ENCODE peak calls at places on chromosomes 13 and 19, in eight cellular contexts. One of them, this sample, is unnamed.

GRCh38 chr13:22848539-22849052 is 332.2 kb upstream of the SGCG start:
- DNase-seq in activated CD4-positive, alpha-beta T cell treated with anti-CD3 and anti-CD28 coated beads, Interleukin-2, amount 50 U/mL, for 24 hours: no peak
- DNase-seq in Daoy: peak
- DNase-seq in astrocyte of the hippocampus: no peak
- DNase-seq in LoVo: no peak
- DNase-seq in kidney epithelial cell: no peak
- DNase-seq in NCI-H1417 treated with DMSO at 0.1 percent for 48 hours: no peak
- DNase-seq in tibial nerve: no peak
- DNase-seq in this sample: no peak

GRCh38 chr13:26785845-26786630 is 25.5 kb upstream of the GPR12 start:
- DNase-seq in Daoy: peak
- DNase-seq in LoVo: no peak
- DNase-seq in NCI-H1417 treated with DMSO at 0.1 percent for 48 hours: no peak
- DNase-seq in activated CD4-positive, alpha-beta T cell treated with anti-CD3 and anti-CD28 coated beads, Interleukin-2, amount 50 U/mL, for 24 hours: peak
- DNase-seq in kidney epithelial cell: no peak
- DNase-seq in astrocyte of the hippocampus: no peak
- DNase-seq in tibial nerve: no peak
- DNase-seq in this sample: peak

GRCh38 chr19:6402834-6403608 is 10.1 kb upstream of the GTF2F1 start:
- DNase-seq in NCI-H1417 treated with DMSO at 0.1 percent for 48 hours: no peak
- DNase-seq in kidney epithelial cell: peak
- DNase-seq in LoVo: peak
- DNase-seq in activated CD4-positive, alpha-beta T cell treated with anti-CD3 and anti-CD28 coated beads, Interleukin-2, amount 50 U/mL, for 24 hours: no peak
- DNase-seq in tibial nerve: no peak
- DNase-seq in Daoy: no peak
- DNase-seq in astrocyte of the hippocampus: peak
- DNase-seq in this sample: no peak

GRCh38 chr13:29733069-29733700 is 117.2 kb downstream of the UBL3 start:
- DNase-seq in astrocyte of the hippocampus: no peak
- DNase-seq in Daoy: peak
- DNase-seq in kidney epithelial cell: no peak
- DNase-seq in NCI-H1417 treated with DMSO at 0.1 percent for 48 hours: no peak
- DNase-seq in LoVo: no peak
- DNase-seq in activated CD4-positive, alpha-beta T cell treated with anti-CD3 and anti-CD28 coated beads, Interleukin-2, amount 50 U/mL, for 24 hours: no peak
- DNase-seq in tibial nerve: no peak
- DNase-seq in this sample: no peak

GRCh38 chr13:85741017-85741416 is 58.2 kb downstream of the SLITRK6 start:
- DNase-seq in kidney epithelial cell: no peak
- DNase-seq in LoVo: no peak
- DNase-seq in activated CD4-positive, alpha-beta T cell treated with anti-CD3 and anti-CD28 coated beads, Interleukin-2, amount 50 U/mL, for 24 hours: no peak
- DNase-seq in astrocyte of the hippocampus: no peak
- DNase-seq in tibial nerve: no peak
- DNase-seq in NCI-H1417 treated with DMSO at 0.1 percent for 48 hours: no peak
- DNase-seq in Daoy: no peak
- DNase-seq in this sample: no peak

GRCh38 chr19:4233282-4233853 is 4.0 kb downstream of the EBI3 start:
- DNase-seq in kidney epithelial cell: no peak
- DNase-seq in tibial nerve: no peak
- DNase-seq in astrocyte of the hippocampus: peak
- DNase-seq in NCI-H1417 treated with DMSO at 0.1 percent for 48 hours: no peak
- DNase-seq in activated CD4-positive, alpha-beta T cell treated with anti-CD3 and anti-CD28 coated beads, Interleukin-2, amount 50 U/mL, for 24 hours: peak
- DNase-seq in Daoy: peak
- DNase-seq in LoVo: peak
- DNase-seq in this sample: peak

GRCh38 chr19:41920878-41921277 is 7.4 kb downstream of the ERFL start:
- DNase-seq in astrocyte of the hippocampus: no peak
- DNase-seq in activated CD4-positive, alpha-beta T cell treated with anti-CD3 and anti-CD28 coated beads, Interleukin-2, amount 50 U/mL, for 24 hours: no peak
- DNase-seq in LoVo: no peak
- DNase-seq in NCI-H1417 treated with DMSO at 0.1 percent for 48 hours: no peak
- DNase-seq in Daoy: no peak
- DNase-seq in tibial nerve: no peak
- DNase-seq in kidney epithelial cell: no peak
- DNase-seq in this sample: no peak

GRCh38 chr13:111925146-111925875 is 141.6 kb upstream of the SOX1 start:
- DNase-seq in activated CD4-positive, alpha-beta T cell treated with anti-CD3 and anti-CD28 coated beads, Interleukin-2, amount 50 U/mL, for 24 hours: no peak
- DNase-seq in kidney epithelial cell: no peak
- DNase-seq in astrocyte of the hippocampus: no peak
- DNase-seq in LoVo: no peak
- DNase-seq in NCI-H1417 treated with DMSO at 0.1 percent for 48 hours: no peak
- DNase-seq in tibial nerve: no peak
- DNase-seq in Daoy: no peak
- DNase-seq in this sample: no peak

GRCh38 chr19:30227661-30228112 is 144.5 kb upstream of the ZNF536 start:
- DNase-seq in NCI-H1417 treated with DMSO at 0.1 percent for 48 hours: no peak
- DNase-seq in kidney epithelial cell: no peak
- DNase-seq in tibial nerve: no peak
- DNase-seq in astrocyte of the hippocampus: peak
- DNase-seq in Daoy: peak
- DNase-seq in LoVo: no peak
- DNase-seq in activated CD4-positive, alpha-beta T cell treated with anti-CD3 and anti-CD28 coated beads, Interleukin-2, amount 50 U/mL, for 24 hours: peak
- DNase-seq in this sample: peak

GRCh38 chr13:72953391-72953960 is 105.3 kb upstream of the KLF5 start:
- DNase-seq in kidney epithelial cell: no peak
- DNase-seq in Daoy: no peak
- DNase-seq in astrocyte of the hippocampus: no peak
- DNase-seq in tibial nerve: no peak
- DNase-seq in LoVo: no peak
- DNase-seq in activated CD4-positive, alpha-beta T cell treated with anti-CD3 and anti-CD28 coated beads, Interleukin-2, amount 50 U/mL, for 24 hours: no peak
- DNase-seq in NCI-H1417 treated with DMSO at 0.1 percent for 48 hours: no peak
- DNase-seq in this sample: no peak

GRCh38 chr19:29524912-29525870 is 603 bp upstream of the VSTM2B start:
- DNase-seq in kidney epithelial cell: no peak
- DNase-seq in tibial nerve: no peak
- DNase-seq in Daoy: peak
- DNase-seq in activated CD4-positive, alpha-beta T cell treated with anti-CD3 and anti-CD28 coated beads, Interleukin-2, amount 50 U/mL, for 24 hours: no peak
- DNase-seq in LoVo: no peak
- DNase-seq in NCI-H1417 treated with DMSO at 0.1 percent for 48 hours: no peak
- DNase-seq in astrocyte of the hippocampus: no peak
- DNase-seq in this sample: no peak

GRCh38 chr13:91468301-91468700 is 69.9 kb downstream of the GPC5 start:
- DNase-seq in NCI-H1417 treated with DMSO at 0.1 percent for 48 hours: no peak
- DNase-seq in activated CD4-positive, alpha-beta T cell treated with anti-CD3 and anti-CD28 coated beads, Interleukin-2, amount 50 U/mL, for 24 hours: no peak
- DNase-seq in Daoy: no peak
- DNase-seq in kidney epithelial cell: no peak
- DNase-seq in LoVo: peak
- DNase-seq in astrocyte of the hippocampus: peak
- DNase-seq in tibial nerve: no peak
- DNase-seq in this sample: peak

GRCh38 chr13:30142502-30143211 is 164.7 kb downstream of the KATNAL1 start:
- DNase-seq in NCI-H1417 treated with DMSO at 0.1 percent for 48 hours: no peak
- DNase-seq in tibial nerve: no peak
- DNase-seq in Daoy: peak
- DNase-seq in kidney epithelial cell: peak
- DNase-seq in astrocyte of the hippocampus: peak
- DNase-seq in activated CD4-positive, alpha-beta T cell treated with anti-CD3 and anti-CD28 coated beads, Interleukin-2, amount 50 U/mL, for 24 hours: no peak
- DNase-seq in LoVo: peak
- DNase-seq in this sample: peak

GRCh38 chr19:29524201-29524911 is 1.4 kb upstream of the VSTM2B start:
- DNase-seq in astrocyte of the hippocampus: no peak
- DNase-seq in LoVo: no peak
- DNase-seq in activated CD4-positive, alpha-beta T cell treated with anti-CD3 and anti-CD28 coated beads, Interleukin-2, amount 50 U/mL, for 24 hours: no peak
- DNase-seq in tibial nerve: no peak
- DNase-seq in kidney epithelial cell: no peak
- DNase-seq in Daoy: peak
- DNase-seq in NCI-H1417 treated with DMSO at 0.1 percent for 48 hours: no peak
- DNase-seq in this sample: no peak

GRCh38 chr19:54133312-54133956 is 4.1 kb upstream of the CNOT3 start:
- DNase-seq in NCI-H1417 treated with DMSO at 0.1 percent for 48 hours: peak
- DNase-seq in kidney epithelial cell: no peak
- DNase-seq in activated CD4-positive, alpha-beta T cell treated with anti-CD3 and anti-CD28 coated beads, Interleukin-2, amount 50 U/mL, for 24 hours: no peak
- DNase-seq in astrocyte of the hippocampus: peak
- DNase-seq in tibial nerve: no peak
- DNase-seq in LoVo: no peak
- DNase-seq in Daoy: peak
- DNase-seq in this sample: no peak

GRCh38 chr19:51025809-51026553 is 435 bp downstream of the KLK11 start:
- DNase-seq in Daoy: no peak
- DNase-seq in NCI-H1417 treated with DMSO at 0.1 percent for 48 hours: no peak
- DNase-seq in LoVo: no peak
- DNase-seq in kidney epithelial cell: no peak
- DNase-seq in tibial nerve: no peak
- DNase-seq in astrocyte of the hippocampus: no peak
- DNase-seq in activated CD4-positive, alpha-beta T cell treated with anti-CD3 and anti-CD28 coated beads, Interleukin-2, amount 50 U/mL, for 24 hours: no peak
- DNase-seq in this sample: no peak

GRCh38 chr19:48493718-48494515 is 17.7 kb downstream of the LMTK3 start:
- DNase-seq in activated CD4-positive, alpha-beta T cell treated with anti-CD3 and anti-CD28 coated beads, Interleukin-2, amount 50 U/mL, for 24 hours: no peak
- DNase-seq in LoVo: no peak
- DNase-seq in kidney epithelial cell: no peak
- DNase-seq in tibial nerve: no peak
- DNase-seq in Daoy: no peak
- DNase-seq in NCI-H1417 treated with DMSO at 0.1 percent for 48 hours: no peak
- DNase-seq in astrocyte of the hippocampus: no peak
- DNase-seq in this sample: no peak

GRCh38 chr13:73141292-73141771 is 82.5 kb downstream of the KLF5 start:
- DNase-seq in Daoy: no peak
- DNase-seq in astrocyte of the hippocampus: peak
- DNase-seq in LoVo: no peak
- DNase-seq in kidney epithelial cell: no peak
- DNase-seq in tibial nerve: no peak
- DNase-seq in NCI-H1417 treated with DMSO at 0.1 percent for 48 hours: no peak
- DNase-seq in activated CD4-positive, alpha-beta T cell treated with anti-CD3 and anti-CD28 coated beads, Interleukin-2, amount 50 U/mL, for 24 hours: no peak
- DNase-seq in this sample: no peak

GRCh38 chr13:99357920-99358319 is 50.7 kb upstream of the GPR183 start:
- DNase-seq in Daoy: no peak
- DNase-seq in activated CD4-positive, alpha-beta T cell treated with anti-CD3 and anti-CD28 coated beads, Interleukin-2, amount 50 U/mL, for 24 hours: no peak
- DNase-seq in kidney epithelial cell: no peak
- DNase-seq in NCI-H1417 treated with DMSO at 0.1 percent for 48 hours: no peak
- DNase-seq in tibial nerve: no peak
- DNase-seq in astrocyte of the hippocampus: no peak
- DNase-seq in LoVo: no peak
- DNase-seq in this sample: no peak

GRCh38 chr13:42113478-42113877 is 65.0 kb downstream of the DGKH start:
- DNase-seq in activated CD4-positive, alpha-beta T cell treated with anti-CD3 and anti-CD28 coated beads, Interleukin-2, amount 50 U/mL, for 24 hours: no peak
- DNase-seq in Daoy: no peak
- DNase-seq in astrocyte of the hippocampus: no peak
- DNase-seq in kidney epithelial cell: no peak
- DNase-seq in NCI-H1417 treated with DMSO at 0.1 percent for 48 hours: no peak
- DNase-seq in LoVo: no peak
- DNase-seq in tibial nerve: no peak
- DNase-seq in this sample: no peak

GRCh38 chr19:661427-662196 is 1.4 kb downstream of the RNF126 start:
- DNase-seq in activated CD4-positive, alpha-beta T cell treated with anti-CD3 and anti-CD28 coated beads, Interleukin-2, amount 50 U/mL, for 24 hours: peak
- DNase-seq in NCI-H1417 treated with DMSO at 0.1 percent for 48 hours: no peak
- DNase-seq in tibial nerve: no peak
- DNase-seq in astrocyte of the hippocampus: peak
- DNase-seq in LoVo: no peak
- DNase-seq in Daoy: no peak
- DNase-seq in kidney epithelial cell: no peak
- DNase-seq in this sample: no peak

GRCh38 chr19:45403781-45404556 is 900 bp downstream of the PPP1R13L start:
- DNase-seq in LoVo: peak
- DNase-seq in Daoy: peak
- DNase-seq in tibial nerve: no peak
- DNase-seq in NCI-H1417 treated with DMSO at 0.1 percent for 48 hours: no peak
- DNase-seq in activated CD4-positive, alpha-beta T cell treated with anti-CD3 and anti-CD28 coated beads, Interleukin-2, amount 50 U/mL, for 24 hours: peak
- DNase-seq in kidney epithelial cell: no peak
- DNase-seq in astrocyte of the hippocampus: peak
- DNase-seq in this sample: peak

GRCh38 chr13:44605711-44606110 is 29.6 kb upstream of the TSC22D1 start:
- DNase-seq in kidney epithelial cell: no peak
- DNase-seq in LoVo: no peak
- DNase-seq in astrocyte of the hippocampus: no peak
- DNase-seq in Daoy: no peak
- DNase-seq in NCI-H1417 treated with DMSO at 0.1 percent for 48 hours: no peak
- DNase-seq in activated CD4-positive, alpha-beta T cell treated with anti-CD3 and anti-CD28 coated beads, Interleukin-2, amount 50 U/mL, for 24 hours: no peak
- DNase-seq in tibial nerve: no peak
- DNase-seq in this sample: no peak

GRCh38 chr19:8251025-8251472 is 41.9 kb downstream of the CERS4 start:
- DNase-seq in tibial nerve: peak
- DNase-seq in activated CD4-positive, alpha-beta T cell treated with anti-CD3 and anti-CD28 coated beads, Interleukin-2, amount 50 U/mL, for 24 hours: no peak
- DNase-seq in NCI-H1417 treated with DMSO at 0.1 percent for 48 hours: no peak
- DNase-seq in astrocyte of the hippocampus: peak
- DNase-seq in Daoy: peak
- DNase-seq in LoVo: no peak
- DNase-seq in kidney epithelial cell: no peak
- DNase-seq in this sample: peak

GRCh38 chr19:45767410-45767880 is 1.6 kb downstream of the SIX5 start:
- DNase-seq in NCI-H1417 treated with DMSO at 0.1 percent for 48 hours: no peak
- DNase-seq in astrocyte of the hippocampus: peak
- DNase-seq in kidney epithelial cell: no peak
- DNase-seq in activated CD4-positive, alpha-beta T cell treated with anti-CD3 and anti-CD28 coated beads, Interleukin-2, amount 50 U/mL, for 24 hours: no peak
- DNase-seq in LoVo: peak
- DNase-seq in Daoy: peak
- DNase-seq in tibial nerve: peak
- DNase-seq in this sample: peak